ENCODE peak calls at places on chromosomes 13 and 19, in four cellular contexts. One of them, this sample, is unnamed.

GRCh38 chr19:10921909-10922637 is 6.4 kb downstream of the YIPF2 start:
- DNase-seq in right atrium auricular region: no peak
- DNase-seq in colonic mucosa: no peak
- DNase-seq in neuronal stem cell: no peak
- DNase-seq in this sample: no peak

GRCh38 chr19:8477889-8478288 is 24.6 kb downstream of the PRAM1 start:
- DNase-seq in right atrium auricular region: no peak
- DNase-seq in colonic mucosa: no peak
- DNase-seq in neuronal stem cell: no peak
- DNase-seq in this sample: no peak

GRCh38 chr13:113448885-113449692 is 4.2 kb downstream of the ADPRHL1 start:
- DNase-seq in right atrium auricular region: no peak
- DNase-seq in colonic mucosa: peak; percentile 85
- DNase-seq in neuronal stem cell: no peak
- DNase-seq in this sample: peak; percentile 53

GRCh38 chr13:79662882-79663281 is 181.9 kb downstream of the NDFIP2 start:
- DNase-seq in right atrium auricular region: no peak
- DNase-seq in colonic mucosa: peak; percentile 21
- DNase-seq in neuronal stem cell: no peak
- DNase-seq in this sample: no peak

GRCh38 chr13:60857698-60858097 is 460.7 kb downstream of the TDRD3 start:
- DNase-seq in right atrium auricular region: no peak
- DNase-seq in colonic mucosa: no peak
- DNase-seq in neuronal stem cell: no peak
- DNase-seq in this sample: no peak

GRCh38 chr13:74620711-74621110 is 486.5 kb upstream of the KLF12 start:
- DNase-seq in right atrium auricular region: no peak
- DNase-seq in colonic mucosa: no peak
- DNase-seq in neuronal stem cell: no peak
- DNase-seq in this sample: no peak

GRCh38 chr13:27487776-27488175 is 37.4 kb upstream of the MTIF3 start:
- DNase-seq in right atrium auricular region: no peak
- DNase-seq in colonic mucosa: no peak
- DNase-seq in neuronal stem cell: no peak
- DNase-seq in this sample: no peak

GRCh38 chr13:97849305-97849704 is 104.2 kb upstream of the IPO5 start:
- DNase-seq in right atrium auricular region: no peak
- DNase-seq in colonic mucosa: no peak
- DNase-seq in neuronal stem cell: peak; percentile 4
- DNase-seq in this sample: no peak

GRCh38 chr13:114004416-114005205 is 30.7 kb upstream of the C13orf46 start:
- DNase-seq in right atrium auricular region: peak; percentile 88
- DNase-seq in colonic mucosa: no peak
- DNase-seq in neuronal stem cell: no peak
- DNase-seq in this sample: no peak

GRCh38 chr13:21638319-21639282 is 32.3 kb upstream of the FGF9 start:
- DNase-seq in right atrium auricular region: no peak
- DNase-seq in colonic mucosa: peak; percentile 51
- DNase-seq in neuronal stem cell: peak; percentile 35
- DNase-seq in this sample: peak; percentile 48

GRCh38 chr13:99995503-99996176 is 14.1 kb downstream of the ZIC2 start:
- DNase-seq in right atrium auricular region: no peak
- DNase-seq in colonic mucosa: no peak
- DNase-seq in neuronal stem cell: peak; percentile 61
- DNase-seq in this sample: peak; percentile 13

GRCh38 chr19:40689339-40690049 is 957 bp downstream of the NUMBL start:
- DNase-seq in right atrium auricular region: no peak
- DNase-seq in colonic mucosa: peak; percentile 29
- DNase-seq in neuronal stem cell: no peak
- DNase-seq in this sample: no peak

GRCh38 chr13:19818223-19818842 is 35.6 kb upstream of the PSPC1 start:
- DNase-seq in right atrium auricular region: no peak
- DNase-seq in colonic mucosa: peak; percentile 42
- DNase-seq in neuronal stem cell: peak; percentile 36
- DNase-seq in this sample: peak; percentile 19

GRCh38 chr13:23086951-23087350 is 93.8 kb upstream of the SGCG start:
- DNase-seq in right atrium auricular region: no peak
- DNase-seq in colonic mucosa: no peak
- DNase-seq in neuronal stem cell: no peak
- DNase-seq in this sample: no peak

GRCh38 chr13:48448963-48449614 is 36.2 kb upstream of the LPAR6 start:
- DNase-seq in right atrium auricular region: no peak
- DNase-seq in colonic mucosa: no peak
- DNase-seq in neuronal stem cell: no peak
- DNase-seq in this sample: no peak

GRCh38 chr19:50723069-50723468 is at the start of gene CLEC11A:
- DNase-seq in right atrium auricular region: peak; percentile 65
- DNase-seq in colonic mucosa: peak; percentile 54
- DNase-seq in neuronal stem cell: no peak
- DNase-seq in this sample: no peak

GRCh38 chr19:49224856-49225255 is 67.3 kb downstream of the TRPM4 start:
- DNase-seq in right atrium auricular region: no peak
- DNase-seq in colonic mucosa: peak; percentile 68
- DNase-seq in neuronal stem cell: peak; percentile 48
- DNase-seq in this sample: no peak

GRCh38 chr13:112210401-112210800 is 143.5 kb downstream of the SOX1 start:
- DNase-seq in right atrium auricular region: no peak
- DNase-seq in colonic mucosa: no peak
- DNase-seq in neuronal stem cell: no peak
- DNase-seq in this sample: no peak

GRCh38 chr13:79290595-79291244 is 115.3 kb downstream of the RBM26 start:
- DNase-seq in right atrium auricular region: no peak
- DNase-seq in colonic mucosa: no peak
- DNase-seq in neuronal stem cell: no peak
- DNase-seq in this sample: no peak

GRCh38 chr19:15702590-15702930 is 25.3 kb upstream of the OR10H2 start:
- DNase-seq in right atrium auricular region: peak; percentile 83
- DNase-seq in colonic mucosa: peak; percentile 94
- DNase-seq in neuronal stem cell: no peak
- DNase-seq in this sample: no peak

GRCh38 chr13:76745246-76746200 is 140.7 kb downstream of the KCTD12 start:
- DNase-seq in right atrium auricular region: no peak
- DNase-seq in colonic mucosa: no peak
- DNase-seq in neuronal stem cell: no peak
- DNase-seq in this sample: no peak

GRCh38 chr13:31962661-31963345 is 68.8 kb upstream of the FRY start:
- DNase-seq in right atrium auricular region: no peak
- DNase-seq in colonic mucosa: no peak
- DNase-seq in neuronal stem cell: no peak
- DNase-seq in this sample: no peak

GRCh38 chr19:13240312-13241022 is 90.3 kb downstream of the IER2 start:
- DNase-seq in right atrium auricular region: no peak
- DNase-seq in colonic mucosa: no peak
- DNase-seq in neuronal stem cell: no peak
- DNase-seq in this sample: no peak

GRCh38 chr13:83498045-83498444 is 384.2 kb downstream of the SLITRK1 start:
- DNase-seq in right atrium auricular region: no peak
- DNase-seq in colonic mucosa: no peak
- DNase-seq in neuronal stem cell: no peak
- DNase-seq in this sample: no peak

GRCh38 chr19:23509686-23510450 is 114.6 kb upstream of the ZNF91 start:
- DNase-seq in right atrium auricular region: no peak
- DNase-seq in colonic mucosa: no peak
- DNase-seq in neuronal stem cell: no peak
- DNase-seq in this sample: no peak

GRCh38 chr19:15476334-15476733 is 3.0 kb downstream of the PGLYRP2 start:
- DNase-seq in right atrium auricular region: no peak
- DNase-seq in colonic mucosa: no peak
- DNase-seq in neuronal stem cell: no peak
- DNase-seq in this sample: no peak

GRCh38 chr13:75415720-75416119 is 66.2 kb downstream of the TBC1D4 start:
- DNase-seq in right atrium auricular region: no peak
- DNase-seq in colonic mucosa: no peak
- DNase-seq in neuronal stem cell: no peak
- DNase-seq in this sample: no peak

DNA sequence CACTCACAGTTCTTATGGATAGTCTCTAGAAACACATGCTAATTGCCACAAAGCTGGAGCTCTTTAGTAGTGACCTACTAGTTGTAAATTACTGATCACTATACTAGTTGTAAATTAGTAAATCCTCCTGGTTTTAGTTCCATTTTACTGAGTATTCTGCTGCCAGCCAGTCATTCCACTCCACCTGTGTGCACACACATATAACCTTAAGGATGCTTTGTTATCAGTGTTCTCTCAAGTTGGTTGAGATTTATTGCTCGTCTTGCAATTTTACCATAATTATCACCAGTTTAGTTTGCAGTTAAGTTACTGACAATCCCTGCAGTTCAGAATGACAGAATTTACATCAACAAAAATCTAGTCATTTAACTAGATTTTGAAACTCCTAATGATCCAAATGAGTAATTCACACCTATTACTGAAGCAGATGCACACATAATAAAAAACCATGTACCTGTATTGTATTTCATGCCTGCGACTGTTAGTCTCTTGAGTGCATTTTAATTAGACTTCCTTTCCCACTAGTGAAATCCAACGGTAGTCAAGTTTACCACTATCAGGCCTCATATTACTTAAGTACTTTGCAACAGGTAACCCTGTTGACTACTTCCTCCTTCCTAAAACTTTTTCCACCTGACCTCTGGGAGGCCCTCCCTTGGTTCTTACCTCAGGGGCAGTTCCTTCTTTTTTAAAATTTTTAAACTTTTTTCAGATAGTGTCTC is 7.6 kb downstream of the TPT1 start:
- DNase-seq in right atrium auricular region: no peak
- DNase-seq in colonic mucosa: no peak
- DNase-seq in neuronal stem cell: no peak
- DNase-seq in this sample: no peak
- H3K4me1 ChIP-seq in right atrium auricular region: no peaks in the 10 kb centered on the region
- H3K4me1 ChIP-seq in colonic mucosa: peaks cover 23% of the 10 kb centered on the region
- H3K4me1 ChIP-seq in neuronal stem cell: peaks cover 3% of the 10 kb centered on the region
- H3K4me1 ChIP-seq in this sample: peaks cover 66% of the 10 kb centered on the region

GRCh38 chr13:109146393-109146792 is 517.0 kb downstream of the MYO16 start:
- DNase-seq in right atrium auricular region: no peak
- DNase-seq in colonic mucosa: no peak
- DNase-seq in neuronal stem cell: no peak
- DNase-seq in this sample: no peak
- H3K27ac ChIP-seq in right atrium auricular region: no peak overlapping the region
- H3K27ac ChIP-seq in colonic mucosa: no peak overlapping the region
- H3K27ac ChIP-seq in neuronal stem cell: no peak overlapping the region
- H3K27ac ChIP-seq in this sample: no peak overlapping the region

GRCh38 chr13:110262082-110262436 is 44.9 kb downstream of the COL4A1 start:
- DNase-seq in right atrium auricular region: peak; percentile 55
- DNase-seq in colonic mucosa: no peak
- DNase-seq in neuronal stem cell: no peak
- DNase-seq in this sample: no peak

GRCh38 chr13:110263906-110264305 is 43.1 kb downstream of the COL4A1 start:
- DNase-seq in right atrium auricular region: peak; percentile 64
- DNase-seq in colonic mucosa: peak; percentile 60
- DNase-seq in neuronal stem cell: no peak
- DNase-seq in this sample: no peak

GRCh38 chr13:110261166-110262081 is 45.5 kb downstream of the COL4A1 start:
- DNase-seq in right atrium auricular region: peak; percentile 56
- DNase-seq in colonic mucosa: no peak
- DNase-seq in neuronal stem cell: no peak
- DNase-seq in this sample: no peak

GRCh38 chr13:110262944-110263343 is 44.0 kb downstream of the COL4A1 start:
- DNase-seq in right atrium auricular region: peak; percentile 60
- DNase-seq in colonic mucosa: no peak
- DNase-seq in neuronal stem cell: no peak
- DNase-seq in this sample: no peak

GRCh38 chr13:110262494-110262893 is 44.5 kb downstream of the COL4A1 start:
- DNase-seq in right atrium auricular region: peak; percentile 51
- DNase-seq in colonic mucosa: no peak
- DNase-seq in neuronal stem cell: no peak
- DNase-seq in this sample: no peak
- H3K4me1 ChIP-seq in right atrium auricular region: no peaks in the 10 kb centered on the region
- H3K4me1 ChIP-seq in colonic mucosa: no peaks in the 10 kb centered on the region
- H3K4me1 ChIP-seq in neuronal stem cell: peaks cover 35% of the 10 kb centered on the region
- H3K4me1 ChIP-seq in this sample: no peaks in the 10 kb centered on the region

GRCh38 chr13:33183431-33184130 is 102.0 kb downstream of the STARD13 start:
- DNase-seq in right atrium auricular region: no peak
- DNase-seq in colonic mucosa: no peak
- DNase-seq in neuronal stem cell: no peak
- DNase-seq in this sample: no peak
- H3K27ac ChIP-seq in right atrium auricular region: peak overlapping the region; percentile 25
- H3K27ac ChIP-seq in colonic mucosa: no peak overlapping the region
- H3K27ac ChIP-seq in neuronal stem cell: no peak overlapping the region
- H3K27ac ChIP-seq in this sample: no peak overlapping the region

GRCh38 chr19:38206006-38206745 is 17.8 kb downstream of the DPF1 start:
- DNase-seq in right atrium auricular region: no peak
- DNase-seq in colonic mucosa: no peak
- DNase-seq in neuronal stem cell: no peak
- DNase-seq in this sample: no peak
- H3K4me1 ChIP-seq in right atrium auricular region: no peaks in the 10 kb centered on the region
- H3K4me1 ChIP-seq in colonic mucosa: no peaks in the 10 kb centered on the region
- H3K4me1 ChIP-seq in neuronal stem cell: peaks cover 29% of the 10 kb centered on the region
- H3K4me1 ChIP-seq in this sample: peaks cover 8% of the 10 kb centered on the region

GRCh38 chr19:29587059-29587458 is 19.0 kb upstream of the POP4 start:
- DNase-seq in right atrium auricular region: no peak
- DNase-seq in colonic mucosa: no peak
- DNase-seq in neuronal stem cell: no peak
- DNase-seq in this sample: no peak
- H3K27ac ChIP-seq in right atrium auricular region: no peak overlapping the region
- H3K27ac ChIP-seq in colonic mucosa: no peak overlapping the region
- H3K27ac ChIP-seq in neuronal stem cell: no peak overlapping the region
- H3K27ac ChIP-seq in this sample: peak overlapping the region; percentile 63

GRCh38 chr13:40994581-40995230 is 24.4 kb downstream of the ELF1 start:
- DNase-seq in right atrium auricular region: no peak
- DNase-seq in colonic mucosa: no peak
- DNase-seq in neuronal stem cell: no peak
- DNase-seq in this sample: no peak
- H3K4me1 ChIP-seq in right atrium auricular region: no peaks in the 10 kb centered on the region
- H3K4me1 ChIP-seq in colonic mucosa: peaks cover 14% of the 10 kb centered on the region
- H3K4me1 ChIP-seq in neuronal stem cell: no peaks in the 10 kb centered on the region
- H3K4me1 ChIP-seq in this sample: peaks cover 74% of the 10 kb centered on the region

DNA sequence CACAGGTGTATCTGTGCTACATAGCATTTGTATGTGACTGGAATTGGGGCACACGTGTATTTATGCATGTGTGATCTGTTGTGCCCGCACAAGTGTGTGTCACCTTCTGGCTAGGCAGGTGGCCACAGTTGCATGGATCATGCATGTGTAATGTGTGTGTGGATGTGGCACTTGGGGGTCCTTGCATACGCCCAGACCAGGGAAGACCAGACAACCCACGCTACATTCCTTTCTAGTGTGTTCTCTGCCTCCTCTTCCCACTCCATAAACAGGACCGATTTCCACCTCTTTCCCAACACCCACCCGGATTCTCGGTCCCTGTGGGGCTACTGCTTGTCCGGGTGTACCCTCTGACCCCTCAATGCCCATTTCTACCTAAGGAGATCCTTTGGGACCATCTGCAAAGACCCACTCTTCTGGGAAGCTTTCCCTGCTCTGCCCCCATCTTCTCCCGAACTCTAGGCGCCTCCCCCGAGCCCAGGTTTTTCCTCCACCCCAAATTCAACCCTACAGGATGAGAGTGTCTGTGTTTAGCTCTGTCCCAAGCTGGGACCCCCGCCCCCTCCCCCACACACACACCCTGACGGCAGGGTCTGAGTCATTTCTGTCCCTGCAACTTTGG is 12.3 kb downstream of the STAP2 start:
- DNase-seq in right atrium auricular region: no peak
- DNase-seq in colonic mucosa: no peak
- DNase-seq in neuronal stem cell: no peak
- DNase-seq in this sample: no peak
- H3K27ac ChIP-seq in right atrium auricular region: no peak overlapping the region
- H3K27ac ChIP-seq in colonic mucosa: no peak overlapping the region
- H3K27ac ChIP-seq in neuronal stem cell: no peak overlapping the region
- H3K27ac ChIP-seq in this sample: no peak overlapping the region

This sample was measured in CD4-positive, CD25-positive, alpha-beta regulatory T cell.